ENCODE peak calls at places on chromosome 3, in four cellular contexts. I is heart left ventricle, S is IMR-90, V is HCT116. J is an unnamed sample.

GRCh38 chr3:117836296-117836695 is 1126.7 kb downstream of the TUSC7 start:
- DNase-seq in I (no peak), S (peak; percentile 24), V (no peak), J (no peak)

GRCh38 chr3:144294659-144295538 is 323.3 kb downstream of the DIPK2A start:
- DNase-seq in I (no peak), S (no peak), V (no peak), J (no peak)

GRCh38 chr3:107598926-107599754 is 76.4 kb downstream of the BBX start:
- DNase-seq in I (peak; percentile 57), S (peak; percentile 44), V (no peak), J (no peak)

GRCh38 chr3:27720899-27721716 is 1.0 kb downstream of the EOMES start:
- DNase-seq in I (no peak), S (no peak), V (peak; percentile 34), J (no peak)

GRCh38 chr3:74507691-74508090 is 106.8 kb downstream of the CNTN3 start:
- DNase-seq in I (no peak), S (no peak), V (no peak), J (no peak)

GRCh38 chr3:151268267-151269235 is 9.8 kb downstream of the P2RY14 start:
- DNase-seq in I (no peak), S (peak; percentile 28), V (no peak), J (no peak)

GRCh38 chr3:148861277-148861869 is 3.7 kb upstream of the CPA3 start:
- DNase-seq in I (no peak), S (peak; percentile 54), V (peak; percentile 40), J (no peak)

GRCh38 chr3:183582161-183582560 is 26.7 kb upstream of the KLHL6 start:
- DNase-seq in I (no peak), S (no peak), V (no peak), J (no peak)

GRCh38 chr3:11716576-11717250 is 73.0 kb upstream of the VGLL4 start:
- DNase-seq in I (no peak), S (no peak), V (no peak), J (no peak)

GRCh38 chr3:190747566-190747965 is 114.9 kb downstream of the GMNC start:
- DNase-seq in I (no peak), S (no peak), V (no peak), J (no peak)

GRCh38 chr3:183810643-183811594 is 14.5 kb downstream of the MAP6D1 start:
- DNase-seq in I (no peak), S (no peak), V (no peak), J (no peak)

GRCh38 chr3:164460851-164461250 is 617.4 kb downstream of the SI start:
- DNase-seq in I (no peak), S (no peak), V (no peak), J (no peak)

GRCh38 chr3:70120360-70120966 is 120.9 kb downstream of the SAMMSON start:
- DNase-seq in I (peak; percentile 23), S (peak; percentile 52), V (peak; percentile 27), J (no peak)

GRCh38 chr3:119279101-119279554 is 15.1 kb upstream of the ARHGAP31 start:
- DNase-seq in I (peak; percentile 75), S (no peak), V (no peak), J (no peak)

GRCh38 chr3:125055165-125055912 is 458 bp downstream of the HEG1 start:
- DNase-seq in I (peak; percentile 37), S (peak; percentile 20), V (no peak), J (no peak)

GRCh38 chr3:31004025-31004678 is 109.7 kb upstream of the GADL1 start:
- DNase-seq in I (no peak), S (peak; percentile 88), V (no peak), J (no peak)
- H3K27ac ChIP-seq in I (no peak overlapping the region), S (no peak overlapping the region), V (no peak overlapping the region), J (no peak overlapping the region)

DNA sequence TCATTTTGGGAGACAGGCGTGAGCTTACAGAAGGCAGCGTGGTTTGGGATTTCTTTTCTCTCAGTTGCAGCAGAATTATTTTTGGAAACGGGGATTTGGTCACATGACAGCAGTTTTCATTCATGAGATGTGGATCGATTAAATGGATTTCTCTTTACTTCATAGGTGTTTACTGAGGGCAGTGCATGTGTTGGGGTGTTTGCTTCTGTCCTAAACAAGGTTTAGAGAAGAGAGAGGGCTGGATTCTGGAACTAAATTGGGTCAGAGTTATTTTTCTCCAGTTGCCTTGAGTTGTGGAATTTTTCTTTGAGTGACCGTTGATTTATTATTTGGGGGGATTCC is 18.6 kb upstream of the TRAK1 start:
- DNase-seq in I (no peak), S (no peak), V (no peak), J (no peak)
- H3K27ac ChIP-seq in I (peak overlapping the region; percentile 88), S (no peak overlapping the region), V (peak overlapping the region; percentile 10), J (no peak overlapping the region)

GRCh38 chr3:816605-817004 is 276.2 kb upstream of the CNTN6 start:
- DNase-seq in I (no peak), S (no peak), V (no peak), J (no peak)
- H3K27ac ChIP-seq in I (no peak overlapping the region), S (no peak overlapping the region), V (no peak overlapping the region), J (no peak overlapping the region)

GRCh38 chr3:156689589-156689988 is 15.2 kb downstream of the TIPARP start:
- DNase-seq in I (no peak), S (no peak), V (no peak), J (no peak)

GRCh38 chr3:156691920-156692319 is 17.5 kb downstream of the TIPARP start:
- DNase-seq in I (no peak), S (peak; percentile 89), V (no peak), J (no peak)

GRCh38 chr3:156688849-156689452 is 14.6 kb downstream of the TIPARP start:
- DNase-seq in I (no peak), S (no peak), V (no peak), J (no peak)

GRCh38 chr3:156694536-156694935 is 20.1 kb downstream of the TIPARP start:
- DNase-seq in I (no peak), S (peak; percentile 76), V (no peak), J (no peak)

GRCh38 chr3:156693166-156693565 is 18.8 kb downstream of the TIPARP start:
- DNase-seq in I (no peak), S (peak; percentile 79), V (no peak), J (no peak)
- H3K27ac ChIP-seq in I (peak overlapping the region; percentile 40), S (peak overlapping the region; percentile 17), V (no peak overlapping the region), J (peak overlapping the region; percentile 5)

GRCh38 chr3:156750191-156750873 is 75.8 kb upstream of the LEKR1 start:
- DNase-seq in I (no peak), S (peak; percentile 65), V (no peak), J (no peak)

GRCh38 chr3:156747046-156747445 is 72.7 kb downstream of the TIPARP start:
- DNase-seq in I (no peak), S (no peak), V (no peak), J (no peak)

GRCh38 chr3:156749244-156749643 is 74.9 kb downstream of the TIPARP start:
- DNase-seq in I (no peak), S (peak; percentile 64), V (no peak), J (no peak)

GRCh38 chr3:156750874-156751245 is 75.3 kb upstream of the LEKR1 start:
- DNase-seq in I (no peak), S (peak; percentile 60), V (no peak), J (no peak)

DNA sequence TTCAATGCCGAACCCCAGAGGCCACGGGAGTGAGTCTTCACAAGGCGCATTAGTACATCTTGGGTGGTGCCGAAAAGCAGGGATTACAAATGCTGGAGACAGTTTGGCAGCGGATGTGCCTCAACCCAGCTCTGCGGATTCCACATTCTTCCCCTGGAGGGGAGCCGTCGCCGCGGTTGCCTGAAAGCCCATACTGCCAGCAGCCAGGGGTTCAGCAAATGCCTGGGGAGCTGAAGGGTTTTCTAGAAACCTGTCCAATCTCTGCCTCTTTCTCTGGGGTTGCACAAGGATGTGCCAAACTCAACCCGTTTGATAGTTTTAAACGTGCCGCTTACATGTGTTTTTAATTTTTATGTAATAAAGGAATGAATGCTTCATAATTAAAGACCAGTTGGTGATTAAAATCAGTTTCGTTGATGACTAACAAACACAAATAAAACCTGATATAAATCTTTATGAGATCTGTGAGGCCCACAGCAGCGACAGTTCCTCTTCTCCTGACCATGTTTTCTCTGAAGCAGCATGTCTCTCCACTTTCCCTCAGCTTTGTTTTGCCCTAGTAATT is 74.6 kb upstream of the LEKR1 start:
- DNase-seq in I (peak; percentile 27), S (peak; percentile 79), V (no peak), J (no peak)
- H3K27ac ChIP-seq in I (no peak overlapping the region), S (peak overlapping the region; percentile 92), V (no peak overlapping the region), J (no peak overlapping the region)

DNA sequence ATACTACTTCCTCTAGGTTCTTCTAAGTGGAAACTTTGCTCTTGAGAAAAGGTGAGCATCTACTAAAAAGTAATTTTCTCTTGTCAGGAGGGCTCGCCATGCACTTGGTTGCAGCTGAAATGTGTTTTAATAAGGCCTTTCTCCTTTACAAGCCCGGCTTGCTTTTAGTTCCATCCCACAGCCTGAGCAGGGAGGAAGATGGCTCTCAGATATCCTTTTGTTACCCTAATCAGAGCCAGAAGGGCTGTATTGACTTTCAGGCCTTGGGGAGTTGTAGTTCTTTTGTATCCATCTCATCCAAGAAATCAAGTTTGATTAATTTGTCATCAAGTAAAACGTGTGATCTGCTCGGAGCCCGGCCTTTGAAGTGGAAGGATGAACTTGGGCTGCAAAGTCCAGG is 52.9 kb downstream of the EIF4E3 start:
- DNase-seq in I (no peak), S (no peak), V (no peak), J (no peak)
- H3K27ac ChIP-seq in I (no peak overlapping the region), S (no peak overlapping the region), V (no peak overlapping the region), J (no peak overlapping the region)

DNA sequence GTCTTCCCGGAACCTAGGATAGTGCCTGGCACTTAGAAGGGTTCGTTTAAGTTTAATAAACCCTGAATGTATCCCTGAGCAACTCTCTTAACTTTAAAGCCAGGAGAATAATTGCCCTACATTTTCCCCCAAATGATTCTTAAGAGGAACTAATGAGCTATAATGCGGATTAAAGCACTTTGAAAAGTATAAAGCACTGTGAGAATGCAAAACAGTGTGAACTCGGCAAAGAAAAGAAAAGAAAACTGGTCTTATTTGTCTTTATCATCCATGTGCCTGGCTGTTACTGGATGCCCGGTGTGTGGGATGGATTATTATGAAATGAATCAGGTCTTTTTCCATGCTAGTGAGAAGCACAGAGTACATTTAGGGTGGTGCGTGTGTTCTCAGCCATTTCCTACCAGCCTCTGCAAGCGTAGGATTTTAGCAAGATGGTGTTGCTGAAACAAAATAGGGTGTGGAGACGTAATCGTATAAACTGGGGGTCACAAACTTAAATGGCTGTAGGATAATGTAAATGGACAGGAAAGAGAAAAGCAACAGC is 977 bp downstream of the KBTBD12 start:
- DNase-seq in I (no peak), S (no peak), V (no peak), J (no peak)
- H3K27ac ChIP-seq in I (peak overlapping the region; percentile 72), S (no peak overlapping the region), V (no peak overlapping the region), J (no peak overlapping the region)